ENCODE peak calls at places on chromosomes 13 and 19, in four cellular contexts. S, T, V and B are unnamed samples.

GRCh38 chr13:111115841-111116500 is 861 bp downstream of the ARHGEF7 start:
- DNase-seq in S (no peak), T (peak; percentile 31), V (peak; percentile 12), B (no peak)

GRCh38 chr19:23957660-23958281 is 43.1 kb downstream of the ZNF726 start:
- DNase-seq in S (no peak), T (no peak), V (no peak), B (no peak)

GRCh38 chr13:51721485-51721884 is 82.5 kb downstream of the DHRS12 start:
- DNase-seq in S (no peak), T (no peak), V (no peak), B (peak; percentile 53)

GRCh38 chr13:41764558-41764957 is 196.4 kb downstream of the VWA8 start:
- DNase-seq in S (no peak), T (no peak), V (no peak), B (no peak)

GRCh38 chr13:30745917-30746686 is 10.8 kb downstream of the ALOX5AP start:
- DNase-seq in S (no peak), T (no peak), V (peak; percentile 65), B (no peak)

GRCh38 chr13:32840840-32841713 is 175.1 kb upstream of the KL start:
- DNase-seq in S (no peak), T (no peak), V (no peak), B (peak; percentile 70)

GRCh38 chr13:20118268-20119140 is 42.3 kb downstream of the GJA3 start:
- DNase-seq in S (peak; percentile 85), T (peak; percentile 11), V (no peak), B (no peak)

GRCh38 chr13:24995225-24995804 is 100.6 kb upstream of the PABPC3 start:
- DNase-seq in S (peak; percentile 39), T (peak; percentile 57), V (peak; percentile 75), B (no peak)

GRCh38 chr13:25632166-25632888 is 260.6 kb downstream of the ATP8A2 start:
- DNase-seq in S (no peak), T (no peak), V (no peak), B (no peak)

GRCh38 chr13:111385182-111385857 is 64.9 kb downstream of the TEX29 start:
- DNase-seq in S (no peak), T (no peak), V (no peak), B (no peak)

GRCh38 chr19:15091918-15092753 is 10.1 kb downstream of the OR1I1 start:
- DNase-seq in S (peak; percentile 53), T (peak; percentile 39), V (peak; percentile 66), B (no peak)

GRCh38 chr13:99086869-99087129 is 108.9 kb upstream of the DOCK9 start:
- DNase-seq in S (no peak), T (no peak), V (no peak), B (no peak)

GRCh38 chr13:23473236-23473635 is 39.7 kb upstream of the SACS start:
- DNase-seq in S (no peak), T (no peak), V (no peak), B (no peak)

GRCh38 chr19:42560731-42561130 is 32.5 kb upstream of the CEACAM1 start:
- DNase-seq in S (no peak), T (no peak), V (no peak), B (no peak)

GRCh38 chr19:19758164-19758563 is 25.3 kb upstream of the ZNF14 start:
- DNase-seq in S (peak; percentile 2), T (no peak), V (no peak), B (no peak)

GRCh38 chr13:44921931-44922758 is 67.1 kb downstream of the NUFIP1 start:
- DNase-seq in S (no peak), T (no peak), V (peak; percentile 81), B (no peak)

GRCh38 chr13:47594833-47595232 is 406.2 kb downstream of the SUCLA2 start:
- DNase-seq in S (no peak), T (no peak), V (no peak), B (no peak)

GRCh38 chr13:39875111-39875510 is 219.6 kb downstream of the COG6 start:
- DNase-seq in S (no peak), T (no peak), V (no peak), B (no peak)

GRCh38 chr19:2561895-2562294 is 86.0 kb downstream of the GADD45B start:
- DNase-seq in S (no peak), T (no peak), V (no peak), B (peak; percentile 92)

GRCh38 chr13:60012503-60012902 is 151.2 kb downstream of the DIAPH3 start:
- DNase-seq in S (no peak), T (no peak), V (no peak), B (no peak)

GRCh38 chr13:103287659-103288058 is 221.4 kb upstream of the SLC10A2 start:
- DNase-seq in S (no peak), T (no peak), V (no peak), B (no peak)

GRCh38 chr13:100550433-100550832 is 38.2 kb downstream of the GGACT start:
- DNase-seq in S (no peak), T (peak; percentile 39), V (no peak), B (no peak)

GRCh38 chr19:15945301-15945700 is 3.5 kb upstream of the OR10H4 start:
- DNase-seq in S (no peak), T (no peak), V (no peak), B (no peak)

GRCh38 chr19:27774337-27774736 is 1438.6 kb downstream of the UQCRFS1 start:
- DNase-seq in S (peak; percentile 42), T (peak; percentile 19), V (no peak), B (no peak)

GRCh38 chr19:55418185-55418584 is 10.6 kb upstream of the UBE2S start:
- DNase-seq in S (peak; percentile 62), T (peak; percentile 74), V (peak; percentile 70), B (no peak)

GRCh38 chr19:35043906-35044305 is 2.4 kb downstream of the HPN start:
- DNase-seq in S (no peak), T (no peak), V (no peak), B (no peak)

GRCh38 chr19:38980583-38981374 is 5.2 kb upstream of the FBXO17 start:
- DNase-seq in S (no peak), T (no peak), V (peak; percentile 73), B (no peak)

GRCh38 chr13:36630181-36630806 is 43.5 kb upstream of the SERTM1 start:
- DNase-seq in S (no peak), T (no peak), V (no peak), B (no peak)
- TF ChIP-seq TARDBP in S (no peak), T (no peak), V (no peak), B (no peak)

GRCh38 chr19:57512845-57513244 is 13.1 kb downstream of the ZNF773 start:
- DNase-seq in S (no peak), T (no peak), V (no peak), B (no peak)
- TF ChIP-seq TARDBP in S (no peak), T (no peak), V (no peak), B (no peak)

GRCh38 chr19:31070126-31070525 is 279.1 kb downstream of the TSHZ3 start:
- DNase-seq in S (no peak), T (no peak), V (no peak), B (no peak)

GRCh38 chr19:31068268-31068667 is 281.0 kb downstream of the TSHZ3 start:
- DNase-seq in S (no peak), T (no peak), V (no peak), B (no peak)

GRCh38 chr19:31070676-31071075 is 278.6 kb downstream of the TSHZ3 start:
- DNase-seq in S (no peak), T (no peak), V (no peak), B (no peak)

GRCh38 chr19:31073485-31074221 is 275.6 kb downstream of the TSHZ3 start:
- DNase-seq in S (no peak), T (no peak), V (no peak), B (no peak)

GRCh38 chr19:31071157-31071855 is 277.9 kb downstream of the TSHZ3 start:
- DNase-seq in S (no peak), T (no peak), V (no peak), B (no peak)
- TF ChIP-seq TARDBP in S (no peak), T (no peak), V (no peak), B (no peak)

GRCh38 chr19:4829001-4829712 is 2.4 kb downstream of the TICAM1 start:
- DNase-seq in S (peak; percentile 6), T (no peak), V (peak; percentile 74), B (no peak)

GRCh38 chr19:4817467-4818277 is 13.8 kb downstream of the TICAM1 start:
- DNase-seq in S (peak; percentile 7), T (no peak), V (no peak), B (no peak)

GRCh38 chr19:4821265-4821664 is 10.2 kb downstream of the TICAM1 start:
- DNase-seq in S (no peak), T (no peak), V (no peak), B (no peak)

GRCh38 chr19:4823577-4823976 is 7.9 kb downstream of the TICAM1 start:
- DNase-seq in S (no peak), T (no peak), V (no peak), B (no peak)
- TF ChIP-seq TARDBP in S (no peak), T (no peak), V (no peak), B (no peak)

DNA sequence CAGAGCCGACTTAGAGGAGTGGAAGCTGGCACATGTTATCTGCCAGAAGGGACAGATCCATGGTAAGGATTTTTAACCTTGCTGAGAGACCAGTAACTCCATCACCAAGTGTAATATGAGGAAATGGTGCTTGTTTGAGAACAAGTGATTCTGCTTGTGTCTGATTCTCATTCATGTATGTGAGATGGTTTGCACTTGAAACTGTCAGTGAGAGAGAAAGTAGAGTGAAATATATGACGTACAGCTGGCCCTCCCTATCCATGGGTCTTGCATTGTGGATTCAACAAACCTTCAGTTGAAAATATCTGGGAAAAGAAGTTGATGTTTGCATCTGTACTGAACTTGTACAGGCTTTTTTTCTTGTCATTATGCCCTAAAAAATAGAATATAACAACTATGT is 2.0 kb upstream of the ZNF461 start:
- DNase-seq in S (no peak), T (no peak), V (no peak), B (no peak)
- TF ChIP-seq TARDBP in S (no peak), T (no peak), V (no peak), B (no peak)

GRCh38 chr19:13846533-13847032 is 30.4 kb upstream of the NANOS3 start:
- DNase-seq in S (peak; percentile 74), T (no peak), V (peak; percentile 95), B (peak; percentile 85)
- TF ChIP-seq TARDBP in S (no peak), T (no peak), V (peak; percentile 52), B (no peak)

DNA sequence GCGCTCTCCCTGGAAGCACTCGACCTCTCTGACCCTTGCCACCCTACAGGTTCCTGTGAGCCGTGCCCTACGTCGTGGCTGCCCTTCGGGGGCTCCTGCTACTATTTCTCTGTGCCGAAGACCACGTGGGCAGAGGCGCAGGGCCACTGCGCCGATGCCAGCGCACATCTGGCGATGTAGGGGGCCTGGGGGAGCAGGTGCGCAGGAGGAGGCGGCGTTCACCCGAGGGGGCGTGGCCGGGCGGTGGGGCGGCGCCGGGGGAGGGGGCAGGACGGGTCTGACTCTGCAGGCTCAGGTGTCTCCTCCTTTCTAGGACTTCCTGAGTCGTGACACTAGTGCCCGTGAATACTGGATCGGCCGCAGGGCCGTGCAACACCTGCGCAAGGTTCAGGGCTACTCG is 26.4 kb downstream of the CLEC4M start:
- DNase-seq in S (peak; percentile 57), T (no peak), V (no peak), B (no peak)
- TF ChIP-seq TARDBP in S (no peak), T (no peak), V (no peak), B (no peak)

DNA sequence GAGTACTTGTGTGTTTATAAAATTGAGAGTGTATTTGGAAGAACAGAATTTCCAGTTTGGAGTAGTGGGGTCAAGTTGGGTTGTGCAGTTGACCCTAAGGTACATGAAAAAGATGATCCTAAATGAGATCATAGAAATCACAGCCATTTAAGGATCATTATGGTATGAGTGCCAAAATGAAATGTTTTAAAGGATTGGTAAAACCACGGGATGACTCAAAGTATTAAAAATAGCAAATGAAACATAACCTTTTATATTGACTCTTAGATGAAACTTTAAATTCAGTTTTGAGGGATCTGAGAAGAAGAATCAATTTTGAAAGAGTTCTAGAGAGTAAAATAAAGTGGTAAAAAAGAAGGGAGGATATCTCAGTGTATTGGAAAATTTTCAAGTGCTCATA is 773.8 kb downstream of the GPC5 start:
- DNase-seq in S (no peak), T (no peak), V (no peak), B (no peak)
- TF ChIP-seq TARDBP in S (no peak), T (no peak), V (no peak), B (no peak)